ENCODE peak calls at places on chromosomes 3 and 15, in four cellular contexts. S, B, J and C are unnamed samples.

GRCh38 chr3:139301654-139302053 is 42.2 kb upstream of the MRPS22 start:
- DNase-seq in S (no peak), B (no peak), J (no peak), C (no peak)

GRCh38 chr3:11554666-11555065 is 89.0 kb downstream of the VGLL4 start:
- DNase-seq in S (no peak), B (no peak), J (no peak), C (no peak)

GRCh38 chr15:62059818-62060115 is 480 bp downstream of the VPS13C start:
- DNase-seq in B (no peak), J (peak), S (peak), C (peak)

GRCh38 chr3:194740859-194741486 is 55.3 kb downstream of the FAM43A start:
- DNase-seq in B (peak), S (no peak), J (no peak), C (no peak)

GRCh38 chr3:193049901-193050300 is 132.2 kb upstream of the MB21D2 start:
- DNase-seq in S (no peak), B (no peak), J (no peak), C (no peak)

GRCh38 chr3:10816019-10816862 is at the start of gene SLC6A11:
- DNase-seq in J (no peak), B (no peak), S (no peak), C (peak)

GRCh38 chr15:41936649-41937567 is 35.4 kb downstream of the EHD4 start:
- DNase-seq in J (peak), S (peak), B (no peak), C (peak)

GRCh38 chr3:140276698-140277097 is 341.7 kb downstream of the CLSTN2 start:
- DNase-seq in S (no peak), B (no peak), J (no peak), C (no peak)

GRCh38 chr15:28129261-28129848 is 30.2 kb upstream of the OCA2 start:
- DNase-seq in B (no peak), S (no peak), J (no peak), C (no peak)